ENCODE peak calls at places on chromosomes 7 and 10, in nine cellular contexts. G, L, K, D, F, W, U, Q and E are unnamed samples. For H3K4me1, the result is how much of the 10 kb centered on the place peaks cover.

GRCh38 chr10:12966067-12966466 is 35.4 kb downstream of the CCDC3 start:
- DNase-seq in L (no peak), F (no peak), D (no peak), Q (no peak), W (no peak), G (no peak), K (no peak), U (no peak), E (no peak)

GRCh38 chr10:10315989-10316388 is 701.7 kb upstream of the CELF2 start:
- DNase-seq in K (no peak), L (no peak), G (no peak), W (no peak), F (no peak), Q (no peak), U (no peak), D (no peak), E (no peak)

GRCh38 chr7:134782121-134782623 is 2.7 kb downstream of the CALD1 start:
- DNase-seq in F (no peak), K (no peak), Q (no peak), U (no peak), D (no peak), L (no peak), G (no peak), W (no peak), E (no peak)

GRCh38 chr7:107506683-107507339 is 37.0 kb downstream of the GPR22 start:
- DNase-seq in W (no peak), Q (peak), K (no peak), F (peak), L (peak), U (peak), D (no peak), G (no peak), E (peak)

GRCh38 chr7:93374345-93374940 is 142.3 kb downstream of the VPS50 start:
- DNase-seq in U (peak), G (no peak), K (peak), D (no peak), L (no peak), F (no peak), W (no peak), Q (no peak), E (no peak)

GRCh38 chr10:100996678-100997363 is 2.8 kb upstream of the LZTS2 start:
- DNase-seq in U (no peak), G (peak), Q (peak), W (no peak), L (no peak), D (peak), K (no peak), F (peak), E (no peak)

GRCh38 chr7:47678641-47679380 is 96.9 kb upstream of the TNS3 start:
- DNase-seq in K (no peak), Q (no peak), W (no peak), G (no peak), F (no peak), L (no peak), U (no peak), D (no peak), E (no peak)

GRCh38 chr10:19788902-19789301 is 27.3 kb upstream of the PLXDC2 start:
- DNase-seq in Q (no peak), D (no peak), U (no peak), K (no peak), L (no peak), G (no peak), F (no peak), W (no peak), E (no peak)

GRCh38 chr7:7438851-7439250 is 96.8 kb downstream of the COL28A1 start:
- DNase-seq in W (no peak), U (peak), K (peak), D (no peak), L (no peak), F (no peak), G (no peak), Q (no peak), E (no peak)

GRCh38 chr7:96823274-96823673 is 113.6 kb upstream of the SEM1 start:
- DNase-seq in G (no peak), Q (no peak), K (no peak), F (no peak), D (no peak), U (no peak), W (no peak), L (no peak), E (no peak)

GRCh38 chr7:81173766-81174281 is 255.0 kb upstream of the SEMA3C start:
- DNase-seq in W (no peak), K (peak), Q (no peak), G (no peak), D (peak), U (no peak), L (no peak), F (no peak), E (no peak)

GRCh38 chr7:29801929-29802328 is 4.4 kb upstream of the WIPF3 start:
- DNase-seq in G (no peak), Q (no peak), D (no peak), L (no peak), K (no peak), U (no peak), F (no peak), W (no peak), E (no peak)

GRCh38 chr7:50068850-50069551 is 24.0 kb downstream of the ZPBP start:
- DNase-seq in U (peak), D (peak), K (peak), F (peak), G (peak), Q (no peak), L (no peak), W (no peak), E (peak)

GRCh38 chr10:58225654-58226053 is 42.0 kb downstream of the IPMK start:
- DNase-seq in F (no peak), L (no peak), W (no peak), Q (no peak), U (no peak), D (no peak), G (no peak), K (no peak), E (no peak)

GRCh38 chr10:3408603-3409365 is 236.2 kb upstream of the PITRM1 start:
- DNase-seq in G (no peak), U (no peak), W (no peak), F (no peak), D (no peak), L (no peak), K (no peak), Q (no peak), E (no peak)

GRCh38 chr7:118054529-118054928 is 129.4 kb upstream of the LSM8 start:
- DNase-seq in F (no peak), U (no peak), W (no peak), K (no peak), Q (no peak), G (no peak), L (no peak), D (no peak), E (no peak)

GRCh38 chr7:123770378-123770777 is 21.6 kb upstream of the WASL start:
- DNase-seq in U (no peak), K (peak), W (no peak), L (no peak), Q (no peak), D (no peak), G (no peak), F (no peak), E (no peak)

GRCh38 chr10:65341323-65341922 is 1584.4 kb upstream of the LRRTM3 start:
- DNase-seq in Q (no peak), U (no peak), F (no peak), D (no peak), G (no peak), K (peak), L (no peak), W (no peak), E (no peak)

GRCh38 chr7:157056246-157056645 is 45.8 kb upstream of the MNX1 start:
- DNase-seq in U (no peak), D (no peak), K (no peak), Q (peak), L (no peak), G (no peak), F (no peak), W (no peak), E (no peak)

GRCh38 chr7:27842851-27843250 is 102.9 kb downstream of the TAX1BP1 start:
- DNase-seq in U (no peak), G (no peak), D (no peak), L (no peak), F (no peak), W (no peak), Q (no peak), K (no peak), E (no peak)

GRCh38 chr10:126661841-126662520 is 8.5 kb downstream of the C10orf90 start:
- DNase-seq in G (no peak), D (no peak), Q (no peak), U (no peak), K (peak), W (no peak), F (no peak), L (no peak), E (no peak)

GRCh38 chr7:140059288-140060242 is 3.2 kb downstream of the PARP12 start:
- DNase-seq in L (peak), K (peak), F (peak), Q (no peak), G (peak), W (peak), U (peak), D (peak), E (no peak)

GRCh38 chr7:47725031-47725780 is 143.3 kb upstream of the TNS3 start:
- DNase-seq in U (no peak), G (no peak), W (no peak), F (no peak), K (no peak), L (no peak), D (peak), Q (no peak), E (no peak)

GRCh38 chr10:132122939-132123445 is 57.2 kb downstream of the JAKMIP3 start:
- DNase-seq in W (no peak), F (no peak), G (no peak), U (no peak), L (peak), K (no peak), Q (no peak), D (no peak), E (no peak)

GRCh38 chr7:112080441-112080840 is 125.8 kb downstream of the DOCK4 start:
- DNase-seq in L (no peak), D (no peak), K (peak), W (no peak), U (no peak), Q (no peak), F (no peak), G (no peak), E (no peak)

GRCh38 chr7:96709381-96710228 is at the start of gene SEM1:
- DNase-seq in W (peak), F (peak), L (peak), Q (peak), K (peak), G (peak), U (peak), D (peak), E (peak)

GRCh38 chr10:91745086-91745831 is 53.0 kb upstream of the TNKS2 start:
- DNase-seq in F (no peak), G (no peak), D (peak), L (no peak), W (no peak), Q (no peak), K (peak), U (peak), E (peak)

GRCh38 chr10:5094265-5095205 is at the start of gene AKR1C3:
- DNase-seq in G (no peak), L (no peak), Q (no peak), W (no peak), F (no peak), D (no peak), U (peak), K (peak), E (peak)

DNA sequence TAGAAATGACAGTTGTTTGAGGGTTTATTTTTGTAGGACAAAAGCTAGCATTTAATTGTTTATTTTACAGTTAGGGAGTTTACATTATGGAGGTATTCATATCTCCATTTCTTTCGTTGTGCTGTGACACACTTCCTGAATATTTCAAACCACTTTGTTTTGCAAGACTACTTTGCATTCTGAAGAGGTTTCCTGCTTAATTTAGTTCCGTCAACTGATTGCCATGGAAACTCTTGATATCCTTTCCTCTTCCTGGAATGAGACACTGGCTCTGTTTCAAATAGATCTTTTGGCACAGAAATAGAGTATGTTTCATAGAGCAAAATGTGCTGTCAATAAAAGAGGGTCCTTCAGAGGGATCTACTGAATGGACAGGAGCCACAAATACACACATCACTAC is 159.5 kb upstream of the AGR3 start:
- DNase-seq in G (peak), U (no peak), Q (no peak), D (no peak), K (peak), L (no peak), F (no peak), W (no peak), E (no peak)
- H3K4me1 ChIP-seq in G (under half), U (under half), Q (half or more), D (half or more), K (under half), L (under half), F (under half), W (under half), E (under half)

GRCh38 chr7:1542329-1542728 is 11.8 kb downstream of the MAFK start:
- DNase-seq in W (no peak), D (no peak), K (no peak), L (no peak), G (peak), Q (no peak), F (no peak), U (no peak), E (no peak)
- H3K4me1 ChIP-seq in W (under half), D (under half), K (under half), L (under half), G (under half), Q (under half), F (under half), U (under half), E (under half)

DNA sequence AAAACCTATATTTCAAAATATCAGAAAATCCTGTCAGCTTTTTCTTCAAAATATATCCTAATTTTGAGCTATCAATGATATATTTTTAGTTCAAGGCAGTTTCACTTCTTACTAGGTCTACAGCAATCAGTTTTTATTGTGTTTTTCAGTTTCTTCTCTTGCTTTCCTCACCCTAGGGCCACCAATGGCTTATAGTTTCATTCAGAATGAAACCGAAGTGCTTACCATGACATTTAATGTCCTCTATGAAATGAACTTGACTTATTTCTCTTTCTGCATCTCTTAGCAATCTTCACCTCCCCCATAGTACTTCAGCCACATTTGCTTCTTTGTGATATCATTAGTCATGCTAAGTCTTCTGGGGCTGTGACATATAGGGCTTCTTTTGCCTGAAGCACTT is 100.3 kb downstream of the ARL5B start:
- DNase-seq in G (no peak), D (no peak), K (no peak), L (no peak), U (no peak), F (no peak), Q (no peak), W (no peak), E (no peak)
- H3K4me1 ChIP-seq in G (under half), D (under half), K (under half), L (under half), U (under half), F (under half), Q (under half), W (under half), E (under half)

DNA sequence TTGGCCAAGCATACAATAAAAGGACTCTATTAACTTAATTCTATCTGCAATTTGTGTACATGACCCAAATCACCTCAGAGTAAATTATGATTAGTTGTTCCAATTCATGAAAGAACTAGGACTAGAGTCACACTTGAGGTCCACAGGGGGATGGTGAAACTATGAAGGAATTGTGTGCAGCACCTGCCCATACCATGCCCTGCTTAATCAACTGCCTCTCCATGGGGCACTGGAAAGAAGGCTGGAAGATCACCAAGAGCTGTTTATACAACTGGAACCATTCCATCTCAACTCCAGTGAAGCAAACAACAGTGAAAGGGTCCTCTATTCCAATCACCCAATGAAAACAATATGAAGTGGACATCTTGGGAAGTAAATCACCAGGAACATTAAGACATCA is 98.6 kb upstream of the SEMA3D start:
- DNase-seq in F (no peak), G (no peak), L (no peak), Q (no peak), D (peak), W (no peak), U (no peak), K (no peak), E (no peak)
- H3K4me1 ChIP-seq in F (under half), G (under half), L (under half), Q (under half), D (under half), W (under half), U (under half), K (under half), E (under half)

GRCh38 chr7:118068-118802 is 74.1 kb upstream of the FAM20C start:
- DNase-seq in G (no peak), Q (no peak), L (no peak), K (no peak), F (no peak), D (no peak), U (no peak), W (no peak), E (no peak)
- H3K4me1 ChIP-seq in G (under half), Q (under half), L (under half), K (under half), F (under half), D (under half), U (under half), W (under half), E (under half)

DNA sequence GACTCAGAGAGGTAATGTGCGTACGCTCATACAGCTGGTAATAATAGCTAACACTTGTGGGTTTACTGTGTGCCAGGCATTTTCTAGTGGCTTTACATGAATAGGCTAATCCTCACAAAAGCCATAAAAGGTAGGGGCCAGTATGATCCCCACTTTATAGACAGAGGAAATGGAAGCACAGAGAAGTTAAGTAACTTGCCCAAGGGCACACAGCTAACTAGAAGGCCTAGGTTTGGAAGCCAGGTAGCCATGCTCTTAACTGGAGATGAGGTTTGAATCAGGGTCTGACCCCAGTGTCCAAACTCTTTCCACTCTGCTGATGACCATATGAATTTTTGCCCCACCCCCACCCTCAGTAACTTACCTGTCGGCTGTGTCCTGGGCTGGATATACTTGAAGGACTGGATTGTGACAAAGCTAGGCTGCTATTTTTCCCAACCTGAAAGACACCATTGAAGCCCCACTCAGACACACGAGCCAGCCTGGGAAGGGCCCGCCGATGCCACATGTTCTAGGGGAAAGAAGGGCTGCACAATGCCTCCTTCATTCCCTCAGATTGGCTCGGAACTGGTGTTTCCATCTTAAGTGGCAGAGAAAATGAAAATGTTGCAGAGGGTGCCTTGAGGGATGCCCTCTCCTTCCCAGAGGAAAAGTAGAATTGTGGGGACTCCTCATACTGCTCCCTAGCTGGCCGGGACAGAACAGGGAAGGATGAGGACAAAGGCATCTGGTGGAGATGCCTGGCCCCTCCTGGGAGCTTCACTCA is 29.1 kb upstream of the EFCAB10 start:
- DNase-seq in G (no peak), D (no peak), U (no peak), L (no peak), K (no peak), Q (peak), W (no peak), F (no peak), E (no peak)
- H3K4me1 ChIP-seq in G (under half), D (under half), U (under half), L (under half), K (under half), Q (under half), W (under half), F (under half), E (under half)

DNA sequence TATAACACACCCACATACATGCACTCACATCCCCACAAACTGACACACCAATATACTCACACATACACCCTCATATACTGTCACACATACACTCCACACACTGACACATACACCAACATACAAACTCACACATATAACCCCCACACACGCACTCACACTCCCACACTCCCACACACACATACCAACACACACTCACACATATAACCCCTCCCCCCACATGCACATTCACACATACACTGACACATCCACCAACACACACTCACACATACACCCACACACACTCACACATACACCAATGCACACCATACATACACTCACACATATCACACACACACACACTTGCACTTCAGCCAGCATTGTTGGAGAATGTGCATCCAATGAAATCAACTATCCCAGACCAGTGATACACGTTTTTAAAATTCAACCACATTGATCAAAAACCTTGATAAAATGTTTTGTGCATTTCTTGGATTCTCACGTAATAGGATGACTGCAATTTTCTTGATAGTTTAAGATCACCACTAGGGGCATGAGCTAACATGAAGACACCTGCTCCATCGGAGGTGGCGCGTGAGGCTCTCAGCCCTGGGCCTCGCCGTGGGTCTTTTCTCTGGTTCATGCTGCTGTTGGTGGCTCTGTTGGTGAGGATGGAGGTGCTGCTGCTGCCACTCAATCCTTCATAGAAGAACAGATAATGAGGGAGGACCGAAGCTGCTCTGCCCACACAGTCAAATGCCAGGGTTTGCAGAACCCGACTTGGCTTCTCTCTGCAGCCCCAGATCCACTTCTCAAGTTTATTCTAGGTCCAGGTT is 32.1 kb upstream of the CHST15 start:
- DNase-seq in F (no peak), W (no peak), L (no peak), G (no peak), Q (no peak), K (no peak), U (peak), D (peak), E (no peak)
- H3K4me1 ChIP-seq in F (under half), W (under half), L (under half), G (under half), Q (under half), K (under half), U (under half), D (under half), E (under half)

GRCh38 chr10:114394531-114394930 is 9.8 kb downstream of the AFAP1L2 start:
- DNase-seq in D (no peak), F (no peak), G (no peak), W (no peak), Q (no peak), L (no peak), U (no peak), K (no peak), E (no peak)

GRCh38 chr10:114391599-114391998 is 12.7 kb downstream of the AFAP1L2 start:
- DNase-seq in L (no peak), D (peak), F (no peak), K (no peak), W (no peak), U (no peak), G (no peak), Q (no peak), E (no peak)

GRCh38 chr10:114393482-114393881 is 10.8 kb downstream of the AFAP1L2 start:
- DNase-seq in U (no peak), W (no peak), L (no peak), D (peak), G (no peak), K (peak), Q (no peak), F (no peak), E (no peak)

GRCh38 chr10:114393886-114394285 is 10.4 kb downstream of the AFAP1L2 start:
- DNase-seq in L (no peak), Q (no peak), K (no peak), G (no peak), D (no peak), U (no peak), W (no peak), F (no peak), E (no peak)

GRCh38 chr10:114392112-114392835 is 12.0 kb downstream of the AFAP1L2 start:
- DNase-seq in K (no peak), W (no peak), U (no peak), G (no peak), D (peak), F (no peak), Q (no peak), L (no peak), E (no peak)
- H3K4me1 ChIP-seq in K (under half), W (under half), U (under half), G (under half), D (half or more), F (under half), Q (under half), L (under half), E (under half)